ENCODE peak calls at places on chromosomes 1 and 21, in eight cellular contexts. One of them, this sample, is unnamed.

GRCh38 chr1:246335126-246335525 is 172.0 kb downstream of the SMYD3 start:
- DNase-seq in tibial nerve: no peak
- DNase-seq in left ventricle myocardium inferior: no peak
- DNase-seq in fibroblast of lung: peak
- DNase-seq in gastrocnemius medialis: no peak
- DNase-seq in HCT116: no peak
- DNase-seq in right lobe of liver: no peak
- DNase-seq in transverse colon: no peak
- DNase-seq in this sample: no peak

GRCh38 chr21:27219068-27219467 is 252.2 kb upstream of the ADAMTS5 start:
- DNase-seq in tibial nerve: no peak
- DNase-seq in transverse colon: no peak
- DNase-seq in HCT116: no peak
- DNase-seq in fibroblast of lung: peak
- DNase-seq in left ventricle myocardium inferior: no peak
- DNase-seq in gastrocnemius medialis: no peak
- DNase-seq in right lobe of liver: no peak
- DNase-seq in this sample: no peak

GRCh38 chr1:1090424-1091343 is 16.6 kb upstream of the RNF223 start:
- DNase-seq in right lobe of liver: no peak
- DNase-seq in HCT116: no peak
- DNase-seq in transverse colon: peak
- DNase-seq in gastrocnemius medialis: no peak
- DNase-seq in tibial nerve: no peak
- DNase-seq in fibroblast of lung: no peak
- DNase-seq in left ventricle myocardium inferior: peak
- DNase-seq in this sample: no peak

GRCh38 chr1:19208710-19209438 is 1.2 kb downstream of the UBR4 start:
- DNase-seq in transverse colon: no peak
- DNase-seq in fibroblast of lung: peak
- DNase-seq in tibial nerve: no peak
- DNase-seq in left ventricle myocardium inferior: no peak
- DNase-seq in right lobe of liver: no peak
- DNase-seq in gastrocnemius medialis: no peak
- DNase-seq in HCT116: no peak
- DNase-seq in this sample: no peak

GRCh38 chr1:88210088-88210825 is 473.8 kb upstream of the PKN2 start:
- DNase-seq in tibial nerve: no peak
- DNase-seq in transverse colon: no peak
- DNase-seq in fibroblast of lung: no peak
- DNase-seq in gastrocnemius medialis: no peak
- DNase-seq in left ventricle myocardium inferior: no peak
- DNase-seq in HCT116: no peak
- DNase-seq in right lobe of liver: no peak
- DNase-seq in this sample: no peak

GRCh38 chr1:166594646-166595045 is 244.6 kb upstream of the POGK start:
- DNase-seq in right lobe of liver: no peak
- DNase-seq in HCT116: no peak
- DNase-seq in gastrocnemius medialis: no peak
- DNase-seq in tibial nerve: no peak
- DNase-seq in left ventricle myocardium inferior: no peak
- DNase-seq in transverse colon: no peak
- DNase-seq in fibroblast of lung: no peak
- DNase-seq in this sample: no peak

GRCh38 chr1:182611787-182612186 is 7.6 kb upstream of the RGS16 start:
- DNase-seq in fibroblast of lung: no peak
- DNase-seq in transverse colon: no peak
- DNase-seq in tibial nerve: no peak
- DNase-seq in gastrocnemius medialis: no peak
- DNase-seq in left ventricle myocardium inferior: no peak
- DNase-seq in HCT116: no peak
- DNase-seq in right lobe of liver: no peak
- DNase-seq in this sample: peak

GRCh38 chr1:109240158-109241152 is 8.9 kb upstream of the CELSR2 start:
- DNase-seq in fibroblast of lung: peak
- DNase-seq in tibial nerve: peak
- DNase-seq in gastrocnemius medialis: no peak
- DNase-seq in transverse colon: peak
- DNase-seq in HCT116: no peak
- DNase-seq in right lobe of liver: peak
- DNase-seq in left ventricle myocardium inferior: peak
- DNase-seq in this sample: peak

GRCh38 chr1:4931486-4931885 is 277.1 kb downstream of the AJAP1 start:
- DNase-seq in HCT116: no peak
- DNase-seq in fibroblast of lung: no peak
- DNase-seq in left ventricle myocardium inferior: no peak
- DNase-seq in right lobe of liver: no peak
- DNase-seq in gastrocnemius medialis: no peak
- DNase-seq in transverse colon: no peak
- DNase-seq in tibial nerve: no peak
- DNase-seq in this sample: no peak

GRCh38 chr21:32336711-32337110 is 38.1 kb downstream of the MRAP start:
- DNase-seq in HCT116: no peak
- DNase-seq in right lobe of liver: peak
- DNase-seq in tibial nerve: no peak
- DNase-seq in fibroblast of lung: peak
- DNase-seq in left ventricle myocardium inferior: no peak
- DNase-seq in gastrocnemius medialis: no peak
- DNase-seq in transverse colon: no peak
- DNase-seq in this sample: no peak

GRCh38 chr1:69976896-69977295 is 228.5 kb downstream of the LRRC40 start:
- DNase-seq in right lobe of liver: no peak
- DNase-seq in tibial nerve: no peak
- DNase-seq in transverse colon: no peak
- DNase-seq in fibroblast of lung: peak
- DNase-seq in gastrocnemius medialis: no peak
- DNase-seq in left ventricle myocardium inferior: no peak
- DNase-seq in HCT116: no peak
- DNase-seq in this sample: no peak

GRCh38 chr1:209497729-209498128 is 85.8 kb upstream of the CAMK1G start:
- DNase-seq in right lobe of liver: no peak
- DNase-seq in HCT116: no peak
- DNase-seq in fibroblast of lung: no peak
- DNase-seq in gastrocnemius medialis: no peak
- DNase-seq in transverse colon: no peak
- DNase-seq in tibial nerve: no peak
- DNase-seq in left ventricle myocardium inferior: no peak
- DNase-seq in this sample: no peak

GRCh38 chr21:43284700-43285099 is 115.9 kb downstream of the CRYAA start:
- DNase-seq in HCT116: no peak
- DNase-seq in left ventricle myocardium inferior: no peak
- DNase-seq in right lobe of liver: no peak
- DNase-seq in tibial nerve: no peak
- DNase-seq in gastrocnemius medialis: no peak
- DNase-seq in transverse colon: no peak
- DNase-seq in fibroblast of lung: no peak
- DNase-seq in this sample: no peak

GRCh38 chr21:43287111-43287973 is 118.5 kb downstream of the CRYAA start:
- DNase-seq in gastrocnemius medialis: no peak
- DNase-seq in HCT116: no peak
- DNase-seq in transverse colon: peak
- DNase-seq in fibroblast of lung: no peak
- DNase-seq in tibial nerve: no peak
- DNase-seq in right lobe of liver: no peak
- DNase-seq in left ventricle myocardium inferior: peak
- DNase-seq in this sample: no peak

GRCh38 chr21:43287974-43288755 is 119.4 kb downstream of the CRYAA start:
- DNase-seq in gastrocnemius medialis: no peak
- DNase-seq in right lobe of liver: peak
- DNase-seq in HCT116: no peak
- DNase-seq in left ventricle myocardium inferior: no peak
- DNase-seq in tibial nerve: no peak
- DNase-seq in fibroblast of lung: no peak
- DNase-seq in transverse colon: no peak
- DNase-seq in this sample: no peak

GRCh38 chr21:43284238-43284637 is 115.4 kb downstream of the CRYAA start:
- DNase-seq in transverse colon: no peak
- DNase-seq in right lobe of liver: no peak
- DNase-seq in HCT116: no peak
- DNase-seq in tibial nerve: no peak
- DNase-seq in fibroblast of lung: no peak
- DNase-seq in gastrocnemius medialis: no peak
- DNase-seq in left ventricle myocardium inferior: no peak
- DNase-seq in this sample: no peak

GRCh38 chr21:43286196-43286595 is 117.4 kb downstream of the CRYAA start:
- DNase-seq in right lobe of liver: no peak
- DNase-seq in tibial nerve: no peak
- DNase-seq in left ventricle myocardium inferior: no peak
- DNase-seq in fibroblast of lung: no peak
- DNase-seq in gastrocnemius medialis: no peak
- DNase-seq in HCT116: no peak
- DNase-seq in transverse colon: no peak
- DNase-seq in this sample: no peak
- H3K27ac ChIP-seq in right lobe of liver: no peak
- H3K27ac ChIP-seq in tibial nerve: no peak
- H3K27ac ChIP-seq in left ventricle myocardium inferior: no peak
- H3K27ac ChIP-seq in fibroblast of lung: no peak
- H3K27ac ChIP-seq in gastrocnemius medialis: no peak
- H3K27ac ChIP-seq in HCT116: no peak
- H3K27ac ChIP-seq in transverse colon: no peak
- H3K27ac ChIP-seq in this sample: no peak

GRCh38 chr21:16709866-16710550 is 802.8 kb upstream of the CXADR start:
- DNase-seq in fibroblast of lung: peak
- DNase-seq in HCT116: no peak
- DNase-seq in transverse colon: no peak
- DNase-seq in right lobe of liver: no peak
- DNase-seq in gastrocnemius medialis: no peak
- DNase-seq in tibial nerve: no peak
- DNase-seq in left ventricle myocardium inferior: no peak
- DNase-seq in this sample: no peak
- H3K27ac ChIP-seq in fibroblast of lung: no peak
- H3K27ac ChIP-seq in HCT116: no peak
- H3K27ac ChIP-seq in transverse colon: no peak
- H3K27ac ChIP-seq in right lobe of liver: no peak
- H3K27ac ChIP-seq in gastrocnemius medialis: no peak
- H3K27ac ChIP-seq in tibial nerve: no peak
- H3K27ac ChIP-seq in left ventricle myocardium inferior: peak
- H3K27ac ChIP-seq in this sample: no peak

GRCh38 chr1:113876181-113876580 is 4.7 kb upstream of the PTPN22 start:
- DNase-seq in transverse colon: no peak
- DNase-seq in gastrocnemius medialis: no peak
- DNase-seq in HCT116: no peak
- DNase-seq in right lobe of liver: no peak
- DNase-seq in tibial nerve: no peak
- DNase-seq in fibroblast of lung: no peak
- DNase-seq in left ventricle myocardium inferior: no peak
- DNase-seq in this sample: no peak

GRCh38 chr1:113887392-113887767 is at the start of gene BCL2L15:
- DNase-seq in HCT116: no peak
- DNase-seq in fibroblast of lung: no peak
- DNase-seq in gastrocnemius medialis: no peak
- DNase-seq in tibial nerve: no peak
- DNase-seq in transverse colon: no peak
- DNase-seq in left ventricle myocardium inferior: no peak
- DNase-seq in right lobe of liver: no peak
- DNase-seq in this sample: no peak

GRCh38 chr1:113879459-113880038 is 7.8 kb downstream of the BCL2L15 start:
- DNase-seq in fibroblast of lung: no peak
- DNase-seq in tibial nerve: no peak
- DNase-seq in HCT116: no peak
- DNase-seq in left ventricle myocardium inferior: no peak
- DNase-seq in gastrocnemius medialis: no peak
- DNase-seq in transverse colon: no peak
- DNase-seq in right lobe of liver: no peak
- DNase-seq in this sample: no peak

GRCh38 chr1:113886417-113887391 is 677 bp downstream of the BCL2L15 start:
- DNase-seq in fibroblast of lung: no peak
- DNase-seq in right lobe of liver: no peak
- DNase-seq in tibial nerve: no peak
- DNase-seq in left ventricle myocardium inferior: no peak
- DNase-seq in HCT116: no peak
- DNase-seq in gastrocnemius medialis: no peak
- DNase-seq in transverse colon: peak
- DNase-seq in this sample: no peak

DNA sequence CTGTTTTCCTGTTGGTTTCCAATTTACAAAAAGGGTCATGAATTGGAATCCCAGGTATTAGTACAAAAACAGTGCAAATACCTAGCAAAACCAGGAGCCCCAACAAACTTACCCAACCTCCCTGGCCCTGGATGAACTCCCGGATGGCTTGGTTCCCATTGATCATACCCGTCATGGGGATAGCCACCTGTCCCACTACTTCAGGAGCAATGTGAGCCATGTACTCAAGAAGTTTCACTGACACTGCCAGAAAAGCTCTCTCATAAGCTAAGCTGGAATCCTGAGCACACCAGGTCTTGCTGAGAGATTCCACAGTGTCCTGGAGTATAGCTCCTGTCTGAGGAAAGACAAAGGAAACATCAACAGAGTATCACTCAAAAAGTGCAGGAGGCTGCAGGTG is 5.7 kb downstream of the BCL2L15 start:
- DNase-seq in tibial nerve: no peak
- DNase-seq in transverse colon: no peak
- DNase-seq in right lobe of liver: no peak
- DNase-seq in gastrocnemius medialis: peak
- DNase-seq in left ventricle myocardium inferior: no peak
- DNase-seq in fibroblast of lung: no peak
- DNase-seq in HCT116: no peak
- DNase-seq in this sample: no peak
- H3K27ac ChIP-seq in tibial nerve: no peak
- H3K27ac ChIP-seq in transverse colon: no peak
- H3K27ac ChIP-seq in right lobe of liver: no peak
- H3K27ac ChIP-seq in gastrocnemius medialis: no peak
- H3K27ac ChIP-seq in left ventricle myocardium inferior: no peak
- H3K27ac ChIP-seq in fibroblast of lung: no peak
- H3K27ac ChIP-seq in HCT116: no peak
- H3K27ac ChIP-seq in this sample: no peak

DNA sequence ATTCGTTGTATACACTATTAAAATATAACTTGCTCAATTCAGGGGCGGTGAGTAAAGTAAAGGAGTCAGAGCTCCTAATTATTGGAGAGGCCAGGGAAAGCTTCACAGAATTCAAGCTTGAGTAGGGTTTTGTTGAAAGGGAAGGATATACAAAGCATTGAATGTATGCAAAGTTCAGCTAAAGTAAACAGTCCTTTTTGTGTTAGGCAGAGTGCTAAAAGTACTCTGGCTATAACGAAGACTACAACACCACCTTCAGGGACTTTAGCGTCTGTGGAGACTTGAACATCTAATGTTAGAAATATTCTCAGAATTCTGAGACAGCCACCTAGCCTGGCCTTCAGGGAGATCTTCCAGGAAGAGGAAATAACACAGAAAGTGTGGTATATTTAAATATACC is 1.1 kb downstream of the FALEC start:
- DNase-seq in gastrocnemius medialis: no peak
- DNase-seq in HCT116: no peak
- DNase-seq in left ventricle myocardium inferior: no peak
- DNase-seq in transverse colon: no peak
- DNase-seq in right lobe of liver: no peak
- DNase-seq in tibial nerve: no peak
- DNase-seq in fibroblast of lung: peak
- DNase-seq in this sample: peak
- H3K27ac ChIP-seq in gastrocnemius medialis: peak
- H3K27ac ChIP-seq in HCT116: no peak
- H3K27ac ChIP-seq in left ventricle myocardium inferior: peak
- H3K27ac ChIP-seq in transverse colon: peak
- H3K27ac ChIP-seq in right lobe of liver: no peak
- H3K27ac ChIP-seq in tibial nerve: peak
- H3K27ac ChIP-seq in fibroblast of lung: no peak
- H3K27ac ChIP-seq in this sample: peak

GRCh38 chr1:107534632-107535031 is 393.8 kb downstream of the NTNG1 start:
- DNase-seq in right lobe of liver: no peak
- DNase-seq in gastrocnemius medialis: no peak
- DNase-seq in HCT116: no peak
- DNase-seq in tibial nerve: no peak
- DNase-seq in fibroblast of lung: no peak
- DNase-seq in transverse colon: peak
- DNase-seq in left ventricle myocardium inferior: no peak
- DNase-seq in this sample: no peak
- H3K27ac ChIP-seq in right lobe of liver: no peak
- H3K27ac ChIP-seq in gastrocnemius medialis: no peak
- H3K27ac ChIP-seq in HCT116: no peak
- H3K27ac ChIP-seq in tibial nerve: no peak
- H3K27ac ChIP-seq in fibroblast of lung: no peak
- H3K27ac ChIP-seq in transverse colon: peak
- H3K27ac ChIP-seq in left ventricle myocardium inferior: no peak
- H3K27ac ChIP-seq in this sample: no peak